ENCODE peak calls at places on chromosomes 4 and X, in seven cellular contexts. Y is SK-N-SH, P is keratinocyte, Q is H1, X is GM23248, O is left ventricle myocardium inferior, I is heart left ventricle. N is an unnamed sample. For H3K9me3 and H3K36me3, the result is how much of the 10 kb centered on the place peaks cover.

GRCh38 chrX:50978920-50979660 is 68.6 kb downstream of the BMP15 start:
- DNase-seq in Y (no peak), P (no peak), Q (no peak), X (peak), O (peak), I (no peak), N (no peak)

GRCh38 chrX:33336783-33337182 is 125.4 kb upstream of the DMD start:
- DNase-seq in Y (no peak), P (no peak), Q (no peak), X (peak), O (no peak), I (no peak), N (peak)

GRCh38 chr4:139014391-139015268 is 951 bp upstream of the NOCT start:
- DNase-seq in Y (peak), P (peak), Q (no peak), X (peak), O (no peak), I (peak), N (peak)

GRCh38 chrX:85052636-85053343 is 49.1 kb downstream of the APOOL start:
- DNase-seq in Y (no peak), P (no peak), Q (no peak), X (peak), O (no peak), I (no peak), N (no peak)

GRCh38 chrX:17459008-17459407 is 84.0 kb downstream of the NHS start:
- DNase-seq in Y (no peak), P (peak), Q (no peak), X (peak), O (peak), I (peak), N (peak)

GRCh38 chr4:65046496-65047101 is 623.7 kb downstream of the EPHA5 start:
- DNase-seq in Y (no peak), P (no peak), Q (no peak), X (no peak), O (no peak), I (no peak), N (peak)

GRCh38 chr4:88320780-88321373 is 36.5 kb upstream of the PPM1K start:
- DNase-seq in Y (no peak), P (no peak), Q (peak), X (peak), O (peak), I (no peak), N (no peak)

GRCh38 chrX:3184176-3184930 is 143.1 kb downstream of the ARSF start:
- DNase-seq in Y (no peak), P (no peak), Q (no peak), X (peak), O (no peak), I (peak), N (peak)

GRCh38 chr4:118727360-118727759 is 42.2 kb downstream of the METTL14 start:
- DNase-seq in Y (no peak), P (no peak), Q (no peak), X (peak), O (no peak), I (no peak), N (no peak)

GRCh38 chrX:11786862-11787261 is 28.8 kb downstream of the MSL3 start:
- DNase-seq in Y (no peak), P (no peak), Q (no peak), X (no peak), O (no peak), I (no peak), N (no peak)

GRCh38 chr4:90142091-90142490 is 14.9 kb downstream of the CCSER1 start:
- DNase-seq in Y (no peak), P (no peak), Q (no peak), X (no peak), O (no peak), I (no peak), N (no peak)

GRCh38 chr4:13384055-13384454 is 100.1 kb downstream of the RAB28 start:
- DNase-seq in Y (no peak), P (no peak), Q (no peak), X (no peak), O (no peak), I (no peak), N (no peak)

GRCh38 chrX:9379697-9380551 is 84.9 kb upstream of the TBL1X start:
- DNase-seq in Y (no peak), P (peak), Q (no peak), X (peak), O (no peak), I (no peak), N (peak)

GRCh38 chr4:64520393-64520792 is 111.1 kb upstream of the TECRL start:
- DNase-seq in Y (no peak), P (no peak), Q (no peak), X (no peak), O (no peak), I (no peak), N (no peak)

GRCh38 chr4:26749867-26750266 is 110.8 kb upstream of the STIM2 start:
- DNase-seq in Y (no peak), P (no peak), Q (no peak), X (no peak), O (no peak), I (no peak), N (no peak)

GRCh38 chr4:133960975-133961374 is 240.6 kb downstream of the PABPC4L start:
- DNase-seq in Y (no peak), P (no peak), Q (no peak), X (no peak), O (no peak), I (no peak), N (no peak)
- H3K9me3 ChIP-seq in Y (under half), P (under half), Q (under half), X (under half), O (under half), I (under half), N (under half)

GRCh38 chrX:24528605-24529004 is 63.5 kb downstream of the PDK3 start:
- DNase-seq in Y (no peak), P (no peak), Q (no peak), X (no peak), O (no peak), I (no peak), N (no peak)

GRCh38 chrX:24525455-24525854 is 60.4 kb downstream of the PDK3 start:
- DNase-seq in Y (no peak), P (no peak), Q (no peak), X (no peak), O (no peak), I (no peak), N (no peak)

DNA sequence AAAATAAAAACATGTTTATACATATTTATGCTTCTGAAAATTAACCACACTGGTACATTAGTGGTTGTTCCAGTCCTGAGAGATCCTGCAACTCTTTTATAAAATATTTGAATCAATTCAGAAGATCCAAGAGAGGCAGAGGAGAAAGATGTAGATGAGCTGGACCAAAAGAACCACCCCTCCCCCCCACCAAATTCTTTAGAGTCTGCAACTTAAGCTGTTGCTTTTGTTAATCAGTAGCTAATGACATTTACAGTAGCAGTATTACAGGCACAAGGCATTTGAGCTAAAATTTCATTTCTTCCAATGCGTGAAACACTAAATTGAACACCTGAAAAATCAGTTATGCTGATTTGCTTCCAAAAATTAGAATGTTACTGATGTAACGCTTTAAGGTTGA is 61.5 kb downstream of the PDK3 start:
- DNase-seq in Y (no peak), P (no peak), Q (no peak), X (no peak), O (no peak), I (no peak), N (no peak)
- H3K4me3 ChIP-seq in Y (no peak), P (no peak), Q (no peak), X (no peak), O (no peak), I (no peak), N (no peak)

GRCh38 chr4:6920174-6920573 is 10.5 kb downstream of the TBC1D14 start:
- DNase-seq in Y (no peak), P (no peak), Q (no peak), X (no peak), O (no peak), I (no peak), N (no peak)

GRCh38 chr4:6925357-6925836 is 15.8 kb downstream of the TBC1D14 start:
- DNase-seq in Y (no peak), P (no peak), Q (no peak), X (no peak), O (no peak), I (no peak), N (no peak)

GRCh38 chr4:6926081-6926480 is 16.5 kb downstream of the TBC1D14 start:
- DNase-seq in Y (no peak), P (no peak), Q (no peak), X (no peak), O (no peak), I (no peak), N (no peak)

GRCh38 chr4:6924361-6924779 is 14.7 kb downstream of the TBC1D14 start:
- DNase-seq in Y (no peak), P (no peak), Q (no peak), X (no peak), O (peak), I (no peak), N (no peak)

DNA sequence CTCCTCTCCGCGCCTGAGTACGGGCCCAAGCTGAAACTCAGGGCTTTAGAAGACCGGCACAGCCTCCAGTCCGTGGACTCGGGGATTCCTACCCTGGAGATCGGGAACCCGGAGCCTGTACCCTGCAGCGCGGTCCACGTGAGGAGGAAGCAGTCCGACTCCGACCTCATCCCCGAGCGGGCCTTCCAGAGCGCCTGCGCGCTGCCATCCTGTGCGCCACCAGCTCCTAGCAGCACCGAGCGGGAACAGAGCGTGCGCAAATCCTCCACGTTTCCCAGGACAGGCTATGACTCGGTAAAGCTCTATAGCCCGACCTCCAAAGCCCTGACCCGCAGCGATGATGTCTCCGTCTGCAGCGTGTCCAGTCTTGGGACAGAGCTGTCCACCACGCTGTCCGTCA is 13.9 kb downstream of the TBC1D14 start:
- DNase-seq in Y (no peak), P (no peak), Q (no peak), X (no peak), O (no peak), I (no peak), N (no peak)
- H3K36me3 ChIP-seq in Y (under half), P (under half), Q (under half), X (under half), O (under half), I (under half), N (under half)

DNA sequence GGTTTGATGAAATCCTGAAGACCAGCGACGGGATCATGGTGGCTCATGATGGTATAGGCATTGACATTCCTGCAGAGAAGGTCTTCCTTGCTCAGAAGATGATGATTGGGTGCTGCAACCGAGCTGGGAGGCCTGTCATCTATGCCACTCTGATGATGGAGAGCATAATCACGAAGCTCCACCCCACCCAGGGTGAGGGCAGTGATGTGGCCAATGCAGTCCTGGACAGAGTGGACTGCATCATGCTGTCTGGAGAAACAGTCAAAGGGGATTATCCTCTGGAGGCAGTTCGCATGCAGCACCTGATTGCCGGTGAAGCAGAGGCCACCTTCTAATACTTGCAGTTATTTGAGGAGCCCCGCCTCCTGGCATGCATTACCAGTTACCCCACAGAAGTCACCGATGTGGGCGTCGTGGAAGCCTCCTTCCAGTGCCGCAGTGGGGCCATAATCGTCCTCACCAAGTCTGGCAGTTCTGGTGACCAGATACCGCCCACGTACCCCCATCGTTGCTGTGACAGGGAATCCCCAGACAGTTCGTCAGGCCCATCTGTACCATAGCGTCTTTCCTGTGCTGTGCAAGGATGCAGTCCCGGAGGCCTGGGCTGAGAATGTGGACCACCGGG is 140.1 kb downstream of the EDA2R start:
- DNase-seq in Y (no peak), P (no peak), Q (no peak), X (no peak), O (no peak), I (no peak), N (no peak)
- H3K9me3 ChIP-seq in Y (under half), P (under half), Q (under half), X (under half), O (under half), I (under half), N (under half)

GRCh38 chr4:140046573-140046972 is 107.4 kb downstream of the MAML3 start:
- DNase-seq in Y (no peak), P (no peak), Q (no peak), X (no peak), O (no peak), I (no peak), N (no peak)
- H3K4me3 ChIP-seq in Y (no peak), P (no peak), Q (no peak), X (no peak), O (no peak), I (no peak), N (no peak)

N was measured in MG63.